ENCODE peak calls at places on chromosome 20, in four cellular contexts. I is HCT116, A is HepG2, B is K562. X is an unnamed sample. For H3K4me1, the result is how much of the 10 kb centered on the place peaks cover.

GRCh38 chr20:44057698-44058675 is 129.0 kb downstream of the JPH2 start:
- DNase-seq in I (no peak), A (no peak), B (no peak), X (no peak)

GRCh38 chr20:43736588-43737091 is 9.8 kb upstream of the GTSF1L start:
- DNase-seq in B (peak), I (no peak), A (no peak), X (no peak)

GRCh38 chr20:48886189-48886588 is 35.3 kb upstream of the ARFGEF2 start:
- DNase-seq in B (no peak), I (no peak), A (no peak), X (no peak)

GRCh38 chr20:48467622-48468021 is 360.2 kb downstream of the PREX1 start:
- DNase-seq in I (peak), B (peak), A (no peak), X (no peak)

GRCh38 chr20:9838378-9839295 is at the start of gene PAK5:
- DNase-seq in A (peak), I (peak), B (no peak), X (no peak)

GRCh38 chr20:22717466-22717865 is 133.1 kb upstream of the FOXA2 start:
- DNase-seq in I (no peak), B (peak), A (no peak), X (no peak)

GRCh38 chr20:17848649-17849048 is 119.9 kb downstream of the SNX5 start:
- DNase-seq in B (no peak), I (no peak), A (no peak), X (no peak)

GRCh38 chr20:57656821-57657536 is 36.8 kb upstream of the ZBP1 start:
- DNase-seq in A (no peak), I (no peak), B (no peak), X (no peak)

GRCh38 chr20:2032168-2032567 is 38.3 kb upstream of the PDYN start:
- DNase-seq in B (no peak), A (no peak), I (no peak), X (no peak)

GRCh38 chr20:17504326-17504897 is 26.8 kb downstream of the BFSP1 start:
- DNase-seq in I (no peak), B (no peak), A (no peak), X (no peak)

GRCh38 chr20:20513720-20514119 is 145.8 kb downstream of the INSM1 start:
- DNase-seq in A (no peak), B (no peak), I (no peak), X (no peak)

GRCh38 chr20:40805592-40805991 is 116.6 kb upstream of the MAFB start:
- DNase-seq in A (no peak), B (no peak), I (no peak), X (no peak)

GRCh38 chr20:9889270-9889981 is 50.5 kb upstream of the PAK5 start:
- DNase-seq in I (no peak), B (no peak), A (peak), X (no peak)

GRCh38 chr20:55880361-55880760 is 125.0 kb downstream of the CBLN4 start:
- DNase-seq in A (no peak), B (no peak), I (no peak), X (no peak)

GRCh38 chr20:23783447-23783846 is 32.7 kb upstream of the CST1 start:
- DNase-seq in A (no peak), I (no peak), B (no peak), X (no peak)

GRCh38 chr20:32718749-32719348 is 24.4 kb downstream of the COMMD7 start:
- DNase-seq in A (no peak), B (no peak), I (no peak), X (no peak)

GRCh38 chr20:49592120-49592519 is 24.2 kb upstream of the PTGIS start:
- DNase-seq in A (no peak), B (no peak), I (no peak), X (no peak)

GRCh38 chr20:31570735-31571617 is 34.1 kb upstream of the ID1 start:
- DNase-seq in I (no peak), A (peak), B (no peak), X (no peak)

GRCh38 chr20:38441916-38442315 is 6.8 kb upstream of the SNHG17 start:
- DNase-seq in I (no peak), A (no peak), B (no peak), X (no peak)

GRCh38 chr20:58498445-58499068 is 16.6 kb downstream of the APCDD1L start:
- DNase-seq in B (no peak), I (no peak), A (no peak), X (no peak)

GRCh38 chr20:45470262-45470931 is 844 bp downstream of the WFDC2 start:
- DNase-seq in B (no peak), I (no peak), A (no peak), X (no peak)

GRCh38 chr20:37202267-37202943 is 23.1 kb upstream of the MROH8 start:
- DNase-seq in B (peak), I (peak), A (peak), X (peak)
- TF ChIP-seq TCF7L2 in B (no peak), I (no peak), A (no peak), X (no peak)

DNA sequence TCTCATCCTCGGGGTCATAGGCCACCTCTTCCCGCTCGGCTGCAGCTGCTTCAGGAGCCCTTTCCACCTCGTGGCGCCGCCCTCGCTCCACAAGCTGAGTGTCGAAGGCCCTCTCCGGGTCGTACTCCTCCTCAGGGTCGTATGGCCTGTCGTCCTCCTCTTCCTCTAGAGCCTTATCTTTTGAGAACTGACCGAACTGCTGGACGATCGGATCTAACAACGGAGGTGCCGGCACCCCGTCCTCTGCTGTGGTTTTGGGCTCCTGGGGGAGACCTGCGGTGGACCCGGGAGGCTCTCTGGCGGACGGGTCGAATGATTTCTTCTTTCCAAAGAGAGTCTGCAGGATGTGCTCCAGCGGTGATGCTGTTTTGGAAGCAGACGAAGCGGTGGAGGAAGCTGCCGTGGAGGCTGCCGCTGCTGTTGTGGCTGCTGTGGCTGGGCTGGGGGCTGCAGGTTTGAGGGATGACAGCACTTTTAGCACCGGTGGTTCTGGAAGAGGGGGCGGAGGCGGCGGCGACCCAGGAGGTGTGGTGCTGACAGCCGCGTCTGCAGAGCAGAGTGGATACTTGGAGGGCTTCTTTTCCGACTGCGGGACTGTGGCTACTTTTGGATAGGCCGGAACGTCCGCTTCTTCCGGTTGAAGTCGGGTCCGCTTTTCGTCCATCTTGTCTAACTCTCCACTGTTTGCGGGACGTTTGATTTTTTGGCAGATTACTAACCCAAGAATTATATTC is 20.2 kb upstream of the TCFL5 start:
- DNase-seq in A (no peak), I (no peak), B (no peak), X (no peak)
- H3K4me1 ChIP-seq in A (under half), I (under half), B (under half), X (under half)

GRCh38 chr20:574297-574942 is 30.8 kb upstream of the CSNK2A1 start:
- DNase-seq in B (no peak), A (no peak), I (no peak), X (no peak)
- TF ChIP-seq TCF7L2 in B (no peak), A (no peak), I (no peak), X (no peak)

GRCh38 chr20:42652261-42652660 is 537.4 kb downstream of the PTPRT start:
- DNase-seq in I (no peak), A (no peak), B (no peak), X (no peak)
- H3K4me1 ChIP-seq in I (under half), A (under half), B (under half), X (under half)

GRCh38 chr20:11158146-11158545 is 484.3 kb upstream of the JAG1 start:
- DNase-seq in B (no peak), A (no peak), I (no peak), X (no peak)

GRCh38 chr20:11158589-11158988 is 484.8 kb upstream of the JAG1 start:
- DNase-seq in I (no peak), B (no peak), A (no peak), X (no peak)

GRCh38 chr20:11156922-11157321 is 483.1 kb upstream of the JAG1 start:
- DNase-seq in A (no peak), B (no peak), I (no peak), X (no peak)

GRCh38 chr20:11155156-11155805 is 481.5 kb upstream of the JAG1 start:
- DNase-seq in A (no peak), B (no peak), I (no peak), X (no peak)

DNA sequence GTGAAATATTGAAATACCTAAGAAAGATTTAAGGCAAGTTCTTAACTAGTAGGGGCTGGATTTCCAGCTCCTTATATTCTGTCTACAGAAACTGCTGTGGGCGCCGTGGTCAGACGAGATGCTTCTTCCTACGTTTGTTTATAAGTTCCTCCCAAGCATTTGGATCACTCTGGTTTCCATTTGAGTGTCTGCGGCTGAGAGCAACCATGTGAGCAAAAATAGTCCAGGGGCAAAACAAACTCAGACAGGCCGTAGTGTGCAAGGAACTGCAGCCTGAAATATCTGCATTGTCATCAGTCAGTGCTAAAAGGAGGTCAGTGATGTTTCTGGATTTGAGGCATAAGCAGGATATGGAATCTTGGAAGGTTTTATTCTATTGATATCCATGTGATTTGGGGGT is 485.9 kb upstream of the JAG1 start:
- DNase-seq in I (no peak), A (no peak), B (no peak), X (no peak)
- TF ChIP-seq TCF7L2 in I (no peak), A (no peak), B (no peak), X (no peak)

GRCh38 chr20:25588491-25588890 is 3.2 kb upstream of the NINL start:
- DNase-seq in B (no peak), I (no peak), A (no peak), X (no peak)
- H3K4me1 ChIP-seq in B (under half), I (under half), A (under half), X (under half)

GRCh38 chr20:60349418-60349817 is 391.2 kb downstream of the CDH26 start:
- DNase-seq in I (no peak), A (no peak), B (no peak), X (no peak)
- TF ChIP-seq TCF7L2 in I (no peak), A (no peak), B (no peak), X (no peak)

GRCh38 chr20:63283397-63284082 is 9.4 kb upstream of the COL20A1 start:
- DNase-seq in I (no peak), B (no peak), A (no peak), X (no peak)

GRCh38 chr20:63280929-63281545 is 8.4 kb downstream of the ARFGAP1 start:
- DNase-seq in A (no peak), B (no peak), I (no peak), X (no peak)

GRCh38 chr20:63280371-63280770 is 7.8 kb downstream of the ARFGAP1 start:
- DNase-seq in I (no peak), B (no peak), A (no peak), X (no peak)

GRCh38 chr20:63282946-63283345 is 10.0 kb upstream of the COL20A1 start:
- DNase-seq in A (no peak), B (no peak), I (no peak), X (no peak)

GRCh38 chr20:63281741-63282665 is 9.4 kb downstream of the ARFGAP1 start:
- DNase-seq in B (no peak), A (no peak), I (no peak), X (no peak)
- H3K4me1 ChIP-seq in B (under half), A (under half), I (under half), X (under half)

DNA sequence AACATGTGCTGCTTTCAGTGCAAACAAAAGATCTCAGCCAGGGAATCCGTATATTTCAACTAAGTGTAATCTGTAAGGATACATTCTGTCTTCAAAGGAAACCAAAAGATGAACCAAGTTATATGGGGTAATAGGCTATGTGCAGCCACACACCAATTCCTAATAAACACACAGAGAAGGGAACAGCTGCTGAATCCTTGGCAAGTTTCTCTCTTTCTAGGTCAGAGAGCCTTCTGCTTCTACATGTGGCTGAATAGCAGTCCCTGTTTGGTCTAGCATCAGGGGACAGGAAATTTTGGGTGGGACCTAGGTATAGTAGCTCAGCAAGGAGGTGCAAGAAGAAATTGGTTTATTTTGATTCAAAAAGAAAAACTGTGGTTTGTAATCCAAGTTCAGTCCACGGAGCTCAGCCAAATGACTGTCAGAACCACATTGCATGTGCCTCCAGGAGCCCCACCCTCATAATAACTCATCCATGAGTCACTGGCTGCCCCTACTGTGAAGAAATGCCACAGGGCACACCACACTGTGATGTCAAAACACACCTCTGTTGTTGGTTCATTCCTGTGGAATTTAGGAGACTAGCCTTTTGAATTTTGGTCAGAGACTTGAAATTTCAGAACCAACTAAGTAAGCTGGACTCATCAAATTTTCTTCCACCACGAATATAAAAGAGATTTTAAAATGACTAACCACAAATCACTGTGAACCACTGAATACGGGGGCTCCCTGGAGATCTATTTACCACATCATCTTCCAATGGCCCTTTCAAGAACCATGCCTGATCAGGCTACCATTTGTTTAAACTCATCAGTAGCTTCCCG is 21.1 kb downstream of the SPTLC3 start:
- DNase-seq in I (peak), B (no peak), A (peak), X (peak)
- TF ChIP-seq TCF7L2 in I (no peak), B (no peak), A (no peak), X (no peak)